ENCODE peak calls at places on chromosome 9, in six cellular contexts. C, A, L, D, K and Z are unnamed samples.

GRCh38 chr9:92385001-92385400 is 19.4 kb downstream of the OGN start:
- DNase-seq in C (no peak), A (no peak), L (no peak), D (no peak), K (no peak), Z (no peak)

GRCh38 chr9:133506653-133507038 is 18.1 kb downstream of the MYMK start:
- DNase-seq in C (no peak), A (peak; percentile 54), L (peak; percentile 85), D (no peak), K (no peak), Z (no peak)

GRCh38 chr9:98707158-98708102 is 1.3 kb downstream of the GABBR2 start:
- DNase-seq in C (no peak), A (no peak), L (peak; percentile 61), D (no peak), K (peak; percentile 86), Z (peak; percentile 57)

GRCh38 chr9:110029815-110030480 is 178.0 kb downstream of the C9orf152 start:
- DNase-seq in C (no peak), A (no peak), L (no peak), D (no peak), K (no peak), Z (no peak)

GRCh38 chr9:127313042-127313560 is 48.5 kb downstream of the GARNL3 start:
- DNase-seq in C (no peak), A (no peak), L (no peak), D (no peak), K (no peak), Z (no peak)

GRCh38 chr9:134136117-134136996 is 475 bp downstream of the WDR5 start:
- DNase-seq in C (peak; percentile 24), A (no peak), L (no peak), D (peak; percentile 29), K (peak; percentile 62), Z (no peak)

GRCh38 chr9:5140151-5140550 is 45.3 kb downstream of the INSL6 start:
- DNase-seq in C (no peak), A (no peak), L (no peak), D (no peak), K (no peak), Z (no peak)

GRCh38 chr9:108568093-108568492 is 287.7 kb downstream of the ACTL7B start:
- DNase-seq in C (no peak), A (no peak), L (peak; percentile 43), D (peak; percentile 6), K (no peak), Z (no peak)

GRCh38 chr9:108869092-108869725 is 7.1 kb downstream of the ACTL7A start:
- DNase-seq in C (no peak), A (no peak), L (peak; percentile 59), D (no peak), K (no peak), Z (no peak)

GRCh38 chr9:127178646-127179632 is 56.5 kb upstream of the ANGPTL2 start:
- DNase-seq in C (peak; percentile 23), A (peak; percentile 34), L (no peak), D (no peak), K (no peak), Z (no peak)

GRCh38 chr9:127567898-127568617 is 44.0 kb upstream of the STXBP1 start:
- DNase-seq in C (no peak), A (no peak), L (no peak), D (peak; percentile 54), K (peak; percentile 52), Z (peak; percentile 56)

GRCh38 chr9:113593682-113594281 is 130.3 kb downstream of the RGS3 start:
- DNase-seq in C (peak; percentile 65), A (peak; percentile 89), L (peak; percentile 52), D (peak; percentile 98), K (peak; percentile 98), Z (peak; percentile 97)

GRCh38 chr9:77876091-77876490 is 155.5 kb downstream of the GNAQ start:
- DNase-seq in C (no peak), A (no peak), L (no peak), D (peak; percentile 74), K (peak; percentile 58), Z (peak; percentile 47)

GRCh38 chr9:7489018-7489417 is 310.6 kb downstream of the DMAC1 start:
- DNase-seq in C (peak; percentile 67), A (no peak), L (no peak), D (peak; percentile 86), K (no peak), Z (no peak)

GRCh38 chr9:9061599-9061998 is 1262.0 kb upstream of the DMAC1 start:
- DNase-seq in C (no peak), A (no peak), L (no peak), D (peak; percentile 43), K (no peak), Z (no peak)

GRCh38 chr9:100852088-100852487 is 176.4 kb upstream of the PLPPR1 start:
- DNase-seq in C (no peak), A (no peak), L (no peak), D (no peak), K (no peak), Z (no peak)

GRCh38 chr9:89538874-89539273 is 41.0 kb upstream of the SEMA4D start:
- DNase-seq in C (no peak), A (no peak), L (no peak), D (no peak), K (no peak), Z (no peak)

GRCh38 chr9:127916665-127917581 is at the start of gene ST6GALNAC4:
- DNase-seq in C (peak; percentile 97), A (peak; percentile 95), L (peak; percentile 82), D (peak; percentile 95), K (peak; percentile 95), Z (peak; percentile 93)

GRCh38 chr9:136511144-136511669 is 28.4 kb upstream of the SEC16A start:
- DNase-seq in C (no peak), A (no peak), L (no peak), D (no peak), K (no peak), Z (no peak)
- H3K27ac ChIP-seq in C (no peak overlapping the region), A (peak overlapping the region; percentile 76), L (no peak overlapping the region), D (no peak overlapping the region), K (no peak overlapping the region), Z (no peak overlapping the region)

GRCh38 chr9:124005372-124005771 is 6.2 kb upstream of the LHX2 start:
- DNase-seq in C (no peak), A (no peak), L (no peak), D (no peak), K (no peak), Z (no peak)
- H3K27ac ChIP-seq in C (no peak overlapping the region), A (no peak overlapping the region), L (no peak overlapping the region), D (no peak overlapping the region), K (no peak overlapping the region), Z (no peak overlapping the region)

GRCh38 chr9:125821078-125821477 is 73.9 kb downstream of the PBX3 start:
- DNase-seq in C (no peak), A (no peak), L (no peak), D (no peak), K (no peak), Z (no peak)
- H3K27ac ChIP-seq in C (no peak overlapping the region), A (no peak overlapping the region), L (no peak overlapping the region), D (no peak overlapping the region), K (no peak overlapping the region), Z (no peak overlapping the region)

GRCh38 chr9:33445389-33445881 is 2.0 kb downstream of the AQP3 start:
- DNase-seq in C (peak; percentile 51), A (peak; percentile 80), L (peak; percentile 29), D (no peak), K (no peak), Z (no peak)
- H3K27ac ChIP-seq in C (no peak overlapping the region), A (peak overlapping the region; percentile 81), L (peak overlapping the region; percentile 75), D (peak overlapping the region; percentile 89), K (no peak overlapping the region), Z (no peak overlapping the region)